ENCODE peak calls at places on chromosomes 1 and 21, in ten cellular contexts. P, U, R, J, W, G, Q, H, D and M are unnamed samples.

GRCh38 chr21:31728191-31728590 is 3.7 kb downstream of the SCAF4 start:
- DNase-seq in P (no peak), U (no peak), R (no peak), J (no peak), W (no peak), G (no peak), Q (no peak), H (no peak), D (no peak), M (no peak)

GRCh38 chr1:14067686-14068085 is 367.7 kb downstream of the PRDM2 start:
- DNase-seq in P (no peak), U (peak), R (no peak), J (no peak), W (no peak), G (no peak), Q (no peak), H (no peak), D (no peak), M (no peak)

GRCh38 chr1:204920511-204920910 is 49.8 kb downstream of the NFASC start:
- DNase-seq in P (no peak), U (no peak), R (no peak), J (no peak), W (no peak), G (no peak), Q (no peak), H (no peak), D (no peak), M (no peak)

GRCh38 chr1:64080947-64081562 is 122.4 kb upstream of the UBE2U start:
- DNase-seq in P (no peak), U (no peak), R (no peak), J (no peak), W (no peak), G (no peak), Q (peak), H (peak), D (peak), M (no peak)

GRCh38 chr1:15432327-15432726 is 5.9 kb upstream of the CTRC start:
- DNase-seq in P (no peak), U (no peak), R (no peak), J (no peak), W (no peak), G (no peak), Q (no peak), H (no peak), D (no peak), M (no peak)

GRCh38 chr21:28334407-28334806 is 658.3 kb downstream of the LTN1 start:
- DNase-seq in P (no peak), U (no peak), R (no peak), J (no peak), W (no peak), G (no peak), Q (no peak), H (no peak), D (no peak), M (no peak)

GRCh38 chr1:171913385-171913784 is 72.1 kb downstream of the DNM3 start:
- DNase-seq in P (no peak), U (peak), R (no peak), J (no peak), W (no peak), G (no peak), Q (peak), H (peak), D (peak), M (peak)

GRCh38 chr1:201655910-201656669 is 117.2 kb downstream of the NAV1 start:
- DNase-seq in P (no peak), U (no peak), R (no peak), J (no peak), W (no peak), G (no peak), Q (peak), H (no peak), D (peak), M (no peak)

GRCh38 chr1:2534775-2535387 is 4.8 kb upstream of the HES5 start:
- DNase-seq in P (no peak), U (no peak), R (no peak), J (no peak), W (peak), G (no peak), Q (peak), H (peak), D (no peak), M (no peak)

GRCh38 chr1:113950908-113951307 is 21.8 kb downstream of the HIPK1 start:
- DNase-seq in P (no peak), U (no peak), R (no peak), J (no peak), W (no peak), G (no peak), Q (no peak), H (no peak), D (no peak), M (no peak)

GRCh38 chr1:54506594-54506993 is 41.4 kb upstream of the ACOT11 start:
- DNase-seq in P (no peak), U (no peak), R (peak), J (no peak), W (no peak), G (no peak), Q (peak), H (no peak), D (no peak), M (no peak)

GRCh38 chr1:156245451-156246232 is 2.2 kb downstream of the PAQR6 start:
- DNase-seq in P (no peak), U (no peak), R (no peak), J (peak), W (no peak), G (peak), Q (peak), H (no peak), D (no peak), M (no peak)

GRCh38 chr1:80171101-80171500 is 1164.6 kb upstream of the ADGRL4 start:
- DNase-seq in P (no peak), U (peak), R (no peak), J (no peak), W (peak), G (no peak), Q (no peak), H (peak), D (peak), M (no peak)

GRCh38 chr21:28419811-28420210 is 572.9 kb downstream of the LTN1 start:
- DNase-seq in P (no peak), U (no peak), R (no peak), J (no peak), W (no peak), G (no peak), Q (no peak), H (no peak), D (no peak), M (no peak)

GRCh38 chr1:167548059-167548932 is 5.3 kb downstream of the CREG1 start:
- DNase-seq in P (no peak), U (no peak), R (peak), J (no peak), W (peak), G (no peak), Q (peak), H (peak), D (peak), M (peak)

GRCh38 chr1:240555524-240555923 is 56.4 kb downstream of the GREM2 start:
- DNase-seq in P (no peak), U (no peak), R (no peak), J (no peak), W (no peak), G (no peak), Q (peak), H (no peak), D (peak), M (no peak)

GRCh38 chr1:38291906-38292521 is 245.4 kb upstream of the POU3F1 start:
- DNase-seq in P (no peak), U (peak), R (no peak), J (peak), W (no peak), G (no peak), Q (peak), H (no peak), D (no peak), M (no peak)

GRCh38 chr1:24391882-24392603 is 21.5 kb downstream of the STPG1 start:
- DNase-seq in P (peak), U (peak), R (peak), J (peak), W (no peak), G (peak), Q (peak), H (peak), D (peak), M (peak)

GRCh38 chr1:25523512-25523911 is 19.9 kb upstream of the LDLRAP1 start:
- DNase-seq in P (no peak), U (no peak), R (no peak), J (peak), W (no peak), G (no peak), Q (peak), H (peak), D (no peak), M (no peak)

GRCh38 chr1:117757668-117758067 is 151.8 kb downstream of the TENT5C start:
- DNase-seq in P (no peak), U (no peak), R (no peak), J (no peak), W (no peak), G (no peak), Q (peak), H (peak), D (peak), M (no peak)

GRCh38 chr21:46297311-46298082 is 11.4 kb downstream of the YBEY start:
- DNase-seq in P (no peak), U (no peak), R (no peak), J (peak), W (no peak), G (no peak), Q (peak), H (peak), D (no peak), M (no peak)

GRCh38 chr1:36203554-36204346 is 20.5 kb upstream of the THRAP3 start:
- DNase-seq in P (no peak), U (peak), R (peak), J (no peak), W (no peak), G (no peak), Q (peak), H (peak), D (no peak), M (peak)

GRCh38 chr1:31704261-31705079 is 653 bp upstream of the COL16A1 start:
- DNase-seq in P (no peak), U (no peak), R (no peak), J (no peak), W (peak), G (peak), Q (peak), H (peak), D (peak), M (no peak)

GRCh38 chr1:245825128-245825901 is 670.5 kb downstream of the KIF26B start:
- DNase-seq in P (no peak), U (no peak), R (no peak), J (no peak), W (no peak), G (no peak), Q (peak), H (peak), D (peak), M (no peak)

GRCh38 chr1:212037900-212038299 is 2.4 kb downstream of the DTL start:
- DNase-seq in P (no peak), U (no peak), R (peak), J (no peak), W (no peak), G (peak), Q (peak), H (peak), D (no peak), M (peak)

GRCh38 chr1:184790642-184791041 is 36.0 kb upstream of the EDEM3 start:
- DNase-seq in P (no peak), U (no peak), R (no peak), J (no peak), W (no peak), G (no peak), Q (peak), H (no peak), D (no peak), M (no peak)

GRCh38 chr1:9009438-9010366 is 16.5 kb downstream of the SLC2A7 start:
- DNase-seq in P (no peak), U (no peak), R (no peak), J (peak), W (no peak), G (no peak), Q (peak), H (peak), D (peak), M (no peak)

GRCh38 chr21:46295177-46295711 is 9.1 kb downstream of the YBEY start:
- DNase-seq in P (no peak), U (no peak), R (peak), J (no peak), W (peak), G (no peak), Q (peak), H (peak), D (no peak), M (no peak)

GRCh38 chr1:212625781-212626450 is 17.4 kb downstream of the ATF3 start:
- DNase-seq in P (no peak), U (no peak), R (no peak), J (no peak), W (no peak), G (no peak), Q (no peak), H (no peak), D (no peak), M (no peak)

GRCh38 chr1:1573843-1574720 is 581 bp downstream of the SSU72 start:
- DNase-seq in P (peak), U (no peak), R (peak), J (peak), W (no peak), G (no peak), Q (peak), H (peak), D (peak), M (peak)

GRCh38 chr1:195851804-195852203 is 756.4 kb downstream of the KCNT2 start:
- DNase-seq in P (no peak), U (no peak), R (no peak), J (no peak), W (no peak), G (no peak), Q (no peak), H (no peak), D (no peak), M (no peak)

GRCh38 chr1:230743874-230744273 is 3.3 kb upstream of the CAPN9 start:
- DNase-seq in P (no peak), U (no peak), R (no peak), J (no peak), W (no peak), G (no peak), Q (no peak), H (no peak), D (no peak), M (no peak)

GRCh38 chr1:202628646-202629215 is 81.5 kb downstream of the SYT2 start:
- DNase-seq in P (no peak), U (no peak), R (no peak), J (no peak), W (no peak), G (no peak), Q (no peak), H (no peak), D (no peak), M (no peak)